ENCODE peak calls at places on chromosomes 3 and 15, in ten cellular contexts. Y is ovary, G is sigmoid colon, D is IMR-90, Q is HCT116, V is adrenal gland, Z is stomach, S is right lobe of liver, I is tibial nerve, F is endothelial cell of umbilical vein. U is an unnamed sample.

GRCh38 chr3:147410126-147410517 is 957 bp downstream of the ZIC1 start:
- DNase-seq in Z (no peak), Y (no peak), V (no peak), G (no peak), S (no peak), I (no peak), F (no peak), Q (no peak), D (no peak), U (no peak)

GRCh38 chr3:196159952-196160804 is 51.0 kb downstream of the ZDHHC19 start:
- DNase-seq in I (no peak), Q (no peak), D (peak; percentile 93), S (no peak), F (peak; percentile 34), Z (peak; percentile 74), G (no peak), V (peak; percentile 56), Y (no peak), U (peak; percentile 74)

GRCh38 chr3:43105224-43105596 is 669 bp downstream of the POMGNT2 start:
- DNase-seq in Y (no peak), Z (no peak), D (no peak), I (no peak), F (no peak), S (no peak), V (peak; percentile 23), G (no peak), Q (no peak), U (peak; percentile 29)

GRCh38 chr3:58607816-58608215 is 30.6 kb upstream of the FAM107A start:
- DNase-seq in F (no peak), I (no peak), V (no peak), S (no peak), Q (no peak), D (no peak), G (no peak), Y (no peak), Z (no peak), U (no peak)

GRCh38 chr3:52132930-52133329 is 21.3 kb downstream of the POC1A start:
- DNase-seq in F (no peak), V (no peak), S (no peak), Q (no peak), Z (no peak), Y (no peak), D (no peak), G (no peak), I (no peak), U (no peak)

GRCh38 chr15:68315035-68315434 is 37.5 kb downstream of the FEM1B start:
- DNase-seq in Z (no peak), G (no peak), D (no peak), V (no peak), Q (no peak), I (no peak), Y (no peak), S (no peak), F (no peak), U (no peak)

GRCh38 chr15:70715840-70716510 is 47.4 kb downstream of the UACA start:
- DNase-seq in F (no peak), Y (no peak), V (no peak), Q (no peak), I (no peak), Z (no peak), S (no peak), D (peak; percentile 47), G (no peak), U (peak; percentile 28)

GRCh38 chr3:93843981-93844380 is 129.7 kb downstream of the PROS1 start:
- DNase-seq in V (no peak), F (peak; percentile 25), Z (no peak), Y (no peak), D (peak; percentile 76), S (no peak), I (peak; percentile 7), G (no peak), Q (peak; percentile 16), U (no peak)

GRCh38 chr15:67861983-67862382 is 22.1 kb upstream of the RNU6-1 start:
- DNase-seq in Y (no peak), G (no peak), V (no peak), D (no peak), Z (no peak), S (no peak), I (no peak), Q (no peak), F (no peak), U (no peak)

GRCh38 chr3:134974621-134975020 is 179.6 kb downstream of the EPHB1 start:
- DNase-seq in Y (no peak), S (no peak), Z (no peak), Q (no peak), G (no peak), F (no peak), I (no peak), V (no peak), D (no peak), U (peak; percentile 5)

GRCh38 chr3:181913254-181913653 is 201.5 kb downstream of the SOX2 start:
- DNase-seq in D (no peak), I (no peak), V (no peak), Q (no peak), F (no peak), Z (no peak), Y (no peak), G (no peak), S (no peak), U (no peak)

GRCh38 chr3:13706451-13706850 is 157.5 kb downstream of the FBLN2 start:
- DNase-seq in Z (peak; percentile 10), I (no peak), F (no peak), D (no peak), G (peak; percentile 24), Q (no peak), S (peak; percentile 23), V (no peak), Y (no peak), U (no peak)

GRCh38 chr3:197667968-197668367 is 68.7 kb downstream of the RUBCN start:
- DNase-seq in S (no peak), Y (no peak), Z (peak; percentile 28), G (no peak), V (no peak), I (no peak), F (no peak), D (no peak), Q (no peak), U (no peak)

GRCh38 chr15:49421991-49422390 is 1.1 kb upstream of the FGF7 start:
- DNase-seq in Y (peak; percentile 39), Q (peak; percentile 54), D (peak; percentile 81), F (peak; percentile 65), S (no peak), I (peak; percentile 82), V (peak; percentile 22), G (peak; percentile 76), Z (peak; percentile 31), U (peak; percentile 32)

GRCh38 chr3:133820889-133821675 is 15.5 kb downstream of the SRPRB start:
- DNase-seq in D (no peak), F (no peak), Y (no peak), I (no peak), G (no peak), V (no peak), Z (no peak), S (no peak), Q (no peak), U (no peak)
- TF ChIP-seq POLR2A in D (no peak), F (no peak), Y (no peak), I (no peak), G (no peak), V (no peak), Z (no peak), S (no peak), Q (no peak), U (no peak)

GRCh38 chr15:47398594-47398993 is 318.7 kb upstream of the SEMA6D start:
- DNase-seq in S (no peak), Q (no peak), G (no peak), Z (no peak), I (no peak), F (no peak), V (no peak), Y (no peak), D (no peak), U (no peak)
- H3K36me3 ChIP-seq in S (no peaks in the 10 kb centered on the region), Q (no peaks in the 10 kb centered on the region), G (no peaks in the 10 kb centered on the region), Z (no peaks in the 10 kb centered on the region), I (no peaks in the 10 kb centered on the region), F (no peaks in the 10 kb centered on the region), V (no peaks in the 10 kb centered on the region), Y (no peaks in the 10 kb centered on the region), D (no peaks in the 10 kb centered on the region), U (no peaks in the 10 kb centered on the region)

GRCh38 chr3:172103724-172104123 is 64.3 kb downstream of the FNDC3B start:
- DNase-seq in D (peak; percentile 71), F (no peak), Y (no peak), Z (no peak), G (no peak), S (no peak), Q (no peak), V (no peak), I (no peak), U (peak; percentile 71)

GRCh38 chr3:172102883-172103310 is 63.5 kb downstream of the FNDC3B start:
- DNase-seq in S (no peak), Y (no peak), D (no peak), Z (no peak), Q (no peak), V (no peak), G (no peak), F (no peak), I (no peak), U (no peak)

GRCh38 chr3:172100482-172100881 is 61.1 kb downstream of the FNDC3B start:
- DNase-seq in I (no peak), V (no peak), F (no peak), Y (no peak), Q (no peak), G (no peak), S (no peak), Z (no peak), D (no peak), U (no peak)

GRCh38 chr3:172101107-172101506 is 61.7 kb downstream of the FNDC3B start:
- DNase-seq in F (no peak), D (no peak), Q (no peak), I (no peak), Y (no peak), G (no peak), V (no peak), Z (no peak), S (no peak), U (no peak)

DNA sequence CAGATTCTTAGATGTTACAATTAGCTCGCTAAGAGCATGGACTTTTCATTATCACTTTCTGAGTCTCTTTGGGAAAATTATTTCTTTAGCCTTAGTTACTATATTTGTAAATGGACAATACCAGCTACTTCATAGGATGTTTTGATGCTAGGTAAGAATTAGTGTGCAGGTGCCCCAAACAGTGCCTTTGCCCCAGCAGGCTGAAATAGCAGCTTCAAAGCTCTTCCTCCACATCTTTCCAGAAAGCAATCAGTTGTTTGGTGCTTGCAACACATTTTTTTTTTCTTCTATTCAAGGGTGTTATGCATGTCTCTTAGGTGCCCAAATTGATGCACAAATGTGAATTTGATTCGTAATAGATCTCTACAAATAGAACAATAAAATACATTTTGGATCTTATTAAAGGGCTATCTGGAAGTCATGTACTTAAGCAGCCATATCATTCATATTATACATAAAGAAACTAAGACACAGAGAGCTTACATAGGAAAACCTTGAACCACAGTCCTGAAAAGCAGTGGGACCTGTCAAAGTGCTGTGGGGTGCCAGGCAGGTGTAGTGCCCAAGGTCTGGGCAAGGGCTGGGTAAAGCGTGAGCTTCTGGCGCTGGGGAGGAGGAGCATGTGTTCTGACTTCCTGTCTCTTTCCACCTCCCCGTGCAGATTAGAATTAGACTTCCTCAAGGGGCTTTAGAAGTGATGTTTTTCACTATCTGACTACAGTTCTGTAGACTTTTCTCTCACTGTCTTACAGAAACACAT is 62.9 kb downstream of the FNDC3B start:
- DNase-seq in S (no peak), Z (no peak), F (no peak), Y (no peak), G (no peak), V (no peak), I (no peak), D (no peak), Q (no peak), U (peak; percentile 41)
- TF ChIP-seq POLR2A in S (no peak), Z (no peak), F (no peak), Y (no peak), G (no peak), V (no peak), I (no peak), D (no peak), Q (no peak), U (no peak)

GRCh38 chr15:40850576-40851112 is 6.8 kb downstream of the SPINT1 start:
- DNase-seq in I (no peak), V (no peak), D (no peak), F (no peak), Z (no peak), S (no peak), G (no peak), Q (no peak), Y (no peak), U (no peak)
- H3K36me3 ChIP-seq in I (no peaks in the 10 kb centered on the region), V (no peaks in the 10 kb centered on the region), D (no peaks in the 10 kb centered on the region), F (no peaks in the 10 kb centered on the region), Z (peaks cover 50% of the 10 kb centered on the region), S (no peaks in the 10 kb centered on the region), G (no peaks in the 10 kb centered on the region), Q (peaks cover 14% of the 10 kb centered on the region), Y (no peaks in the 10 kb centered on the region), U (peaks cover 15% of the 10 kb centered on the region)